ENCODE peak calls at places on chromosomes 5 and 9, in nine cellular contexts. Y is iPS DF 6.9, N is psoas muscle, E is neural progenitor cell, L is body of pancreas, R is tibial artery, Q is left ventricle myocardium inferior, U is right cardiac atrium, T is uterus. K is an unnamed sample.

GRCh38 chr5:108280248-108280647 is 101.7 kb downstream of the FBXL17 start:
- DNase-seq in Y (no peak), N (no peak), E (no peak), L (no peak), R (no peak), Q (no peak), U (no peak), T (no peak), K (no peak)

GRCh38 chr5:103393131-103393754 is 134.7 kb downstream of the MACIR start:
- DNase-seq in Y (no peak), N (no peak), E (peak; percentile 67), L (peak; percentile 15), R (no peak), Q (peak; percentile 16), U (no peak), T (no peak), K (no peak)

GRCh38 chr5:76273491-76273890 is 129.6 kb upstream of the IQGAP2 start:
- DNase-seq in Y (no peak), N (no peak), E (no peak), L (peak; percentile 22), R (no peak), Q (no peak), U (no peak), T (no peak), K (no peak)

GRCh38 chr5:10750909-10751308 is 10.1 kb downstream of the DAP start:
- DNase-seq in Y (no peak), N (no peak), E (no peak), L (no peak), R (no peak), Q (no peak), U (no peak), T (no peak), K (no peak)

GRCh38 chr5:163619951-163620350 is 114.5 kb downstream of the MAT2B start:
- DNase-seq in Y (no peak), N (no peak), E (peak; percentile 11), L (no peak), R (no peak), Q (no peak), U (no peak), T (no peak), K (no peak)

GRCh38 chr5:146947181-146947941 is 68.8 kb upstream of the PPP2R2B start:
- DNase-seq in Y (peak; percentile 29), N (no peak), E (peak; percentile 39), L (peak; percentile 13), R (no peak), Q (no peak), U (no peak), T (no peak), K (peak; percentile 8)

GRCh38 chr5:176589039-176589769 is 20.8 kb downstream of the GPRIN1 start:
- DNase-seq in Y (no peak), N (no peak), E (no peak), L (no peak), R (no peak), Q (no peak), U (no peak), T (no peak), K (no peak)

GRCh38 chr5:141654298-141654697 is 3.1 kb upstream of the FCHSD1 start:
- DNase-seq in Y (no peak), N (no peak), E (no peak), L (no peak), R (no peak), Q (no peak), U (no peak), T (no peak), K (peak; percentile 73)

GRCh38 chr9:132592451-132592850 is 10.0 kb downstream of the BARHL1 start:
- DNase-seq in Y (no peak), N (no peak), E (peak; percentile 64), L (no peak), R (no peak), Q (no peak), U (no peak), T (no peak), K (no peak)

GRCh38 chr9:124040935-124041816 is 29.6 kb downstream of the LHX2 start:
- DNase-seq in Y (no peak), N (peak; percentile 73), E (peak; percentile 73), L (peak; percentile 22), R (no peak), Q (peak; percentile 62), U (peak; percentile 44), T (peak; percentile 24), K (no peak)

GRCh38 chr5:111734013-111734412 is 23.0 kb downstream of the NREP start:
- DNase-seq in Y (no peak), N (no peak), E (no peak), L (no peak), R (no peak), Q (no peak), U (no peak), T (no peak), K (peak; percentile 72)

GRCh38 chr5:111731638-111732037 is 25.4 kb downstream of the NREP start:
- DNase-seq in Y (no peak), N (no peak), E (no peak), L (no peak), R (no peak), Q (no peak), U (no peak), T (no peak), K (no peak)

GRCh38 chr5:111733571-111733970 is 23.4 kb downstream of the NREP start:
- DNase-seq in Y (no peak), N (no peak), E (no peak), L (no peak), R (no peak), Q (no peak), U (no peak), T (no peak), K (no peak)

GRCh38 chr5:111734597-111734996 is 22.4 kb downstream of the NREP start:
- DNase-seq in Y (no peak), N (no peak), E (no peak), L (no peak), R (no peak), Q (no peak), U (no peak), T (no peak), K (no peak)

GRCh38 chr5:111730659-111731382 is 26.2 kb downstream of the NREP start:
- DNase-seq in Y (no peak), N (no peak), E (no peak), L (peak; percentile 16), R (no peak), Q (no peak), U (no peak), T (no peak), K (no peak)
- H3K4me1 ChIP-seq in Y (no peaks in the 10 kb centered on the region), N (peaks cover 17% of the 10 kb centered on the region), E (no peaks in the 10 kb centered on the region), L (peaks cover 17% of the 10 kb centered on the region), R (peaks cover 13% of the 10 kb centered on the region), Q (peaks cover 30% of the 10 kb centered on the region), U (peaks cover 3% of the 10 kb centered on the region), T (no peaks in the 10 kb centered on the region), K (no peaks in the 10 kb centered on the region)

DNA sequence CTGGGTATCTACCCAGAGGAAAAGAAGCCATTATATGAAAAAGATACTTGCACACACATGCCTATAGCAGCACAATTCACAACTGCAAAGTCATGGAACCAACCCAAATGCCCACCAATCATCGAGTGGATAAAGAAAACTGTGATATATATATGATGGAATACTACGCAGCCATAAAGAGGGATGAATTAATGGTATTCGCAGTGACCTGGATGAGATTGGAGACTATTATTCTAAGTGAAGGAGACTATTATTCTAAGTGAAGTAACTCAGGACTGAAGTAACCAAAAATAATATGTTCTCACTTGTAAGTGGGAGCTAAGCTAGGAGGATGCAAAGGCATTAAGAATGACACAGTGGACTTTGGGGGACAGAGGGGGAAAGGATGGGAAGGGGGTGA is 30.0 kb upstream of the GABBR2 start:
- DNase-seq in Y (no peak), N (no peak), E (no peak), L (no peak), R (no peak), Q (no peak), U (no peak), T (no peak), K (no peak)
- H3K4me1 ChIP-seq in Y (no peaks in the 10 kb centered on the region), N (no peaks in the 10 kb centered on the region), E (no peaks in the 10 kb centered on the region), L (no peaks in the 10 kb centered on the region), R (no peaks in the 10 kb centered on the region), Q (no peaks in the 10 kb centered on the region), U (no peaks in the 10 kb centered on the region), T (no peaks in the 10 kb centered on the region), K (peaks cover 3% of the 10 kb centered on the region)

GRCh38 chr5:36883894-36884462 is 7.4 kb downstream of the NIPBL start:
- DNase-seq in Y (no peak), N (no peak), E (no peak), L (no peak), R (no peak), Q (no peak), U (no peak), T (no peak), K (no peak)

GRCh38 chr5:36885149-36885548 is 8.6 kb downstream of the NIPBL start:
- DNase-seq in Y (no peak), N (no peak), E (no peak), L (no peak), R (no peak), Q (no peak), U (no peak), T (no peak), K (no peak)

GRCh38 chr5:36887532-36887931 is 11.0 kb downstream of the NIPBL start:
- DNase-seq in Y (no peak), N (no peak), E (no peak), L (no peak), R (no peak), Q (no peak), U (no peak), T (no peak), K (peak; percentile 82)

GRCh38 chr5:36886791-36887190 is 10.2 kb downstream of the NIPBL start:
- DNase-seq in Y (no peak), N (no peak), E (no peak), L (no peak), R (no peak), Q (no peak), U (no peak), T (no peak), K (no peak)

GRCh38 chr5:36885566-36886485 is 9.3 kb downstream of the NIPBL start:
- DNase-seq in Y (no peak), N (no peak), E (no peak), L (no peak), R (no peak), Q (no peak), U (no peak), T (no peak), K (no peak)
- H3K4me1 ChIP-seq in Y (no peaks in the 10 kb centered on the region), N (peaks cover 66% of the 10 kb centered on the region), E (peaks cover 2% of the 10 kb centered on the region), L (peaks cover 44% of the 10 kb centered on the region), R (peaks cover 6% of the 10 kb centered on the region), Q (peaks cover 91% of the 10 kb centered on the region), U (peaks cover 9% of the 10 kb centered on the region), T (peaks cover 12% of the 10 kb centered on the region), K (peaks cover 10% of the 10 kb centered on the region)

GRCh38 chr9:109444771-109445320 is 53.3 kb downstream of the PTPN3 start:
- DNase-seq in Y (no peak), N (no peak), E (no peak), L (no peak), R (no peak), Q (no peak), U (no peak), T (no peak), K (no peak)
- H3K4me1 ChIP-seq in Y (peaks cover 3% of the 10 kb centered on the region), N (peaks cover 13% of the 10 kb centered on the region), E (peaks cover 7% of the 10 kb centered on the region), L (peaks cover 19% of the 10 kb centered on the region), R (peaks cover 12% of the 10 kb centered on the region), Q (peaks cover 20% of the 10 kb centered on the region), U (no peaks in the 10 kb centered on the region), T (no peaks in the 10 kb centered on the region), K (peaks cover 28% of the 10 kb centered on the region)

K was measured in foreskin keratinocyte.